ENCODE peak calls at places on chromosomes 13 and 19, in seven cellular contexts. One of them, this sample, is unnamed.

GRCh38 chr13:30581582-30581981 is 36.1 kb upstream of the USPL1 start:
- DNase-seq in Peyer's patch: no peak
- DNase-seq in ascending aorta: no peak
- DNase-seq in kidney epithelial cell: no peak
- DNase-seq in IMR-90: peak
- DNase-seq in thoracic aorta: no peak
- DNase-seq in sigmoid colon: no peak
- DNase-seq in this sample: peak

GRCh38 chr13:112994084-112994780 is 25.2 kb downstream of the MCF2L start:
- DNase-seq in Peyer's patch: no peak
- DNase-seq in ascending aorta: no peak
- DNase-seq in kidney epithelial cell: no peak
- DNase-seq in IMR-90: no peak
- DNase-seq in thoracic aorta: no peak
- DNase-seq in sigmoid colon: no peak
- DNase-seq in this sample: no peak

GRCh38 chr13:97978661-97979450 is 25.4 kb downstream of the IPO5 start:
- DNase-seq in Peyer's patch: no peak
- DNase-seq in ascending aorta: no peak
- DNase-seq in kidney epithelial cell: no peak
- DNase-seq in IMR-90: peak
- DNase-seq in thoracic aorta: no peak
- DNase-seq in sigmoid colon: no peak
- DNase-seq in this sample: no peak

GRCh38 chr19:3606174-3606689 is 443 bp downstream of the TBXA2R start:
- DNase-seq in Peyer's patch: peak
- DNase-seq in ascending aorta: no peak
- DNase-seq in kidney epithelial cell: no peak
- DNase-seq in IMR-90: no peak
- DNase-seq in thoracic aorta: no peak
- DNase-seq in sigmoid colon: peak
- DNase-seq in this sample: peak

GRCh38 chr13:100100115-100100879 is 11.4 kb downstream of the PCCA start:
- DNase-seq in Peyer's patch: no peak
- DNase-seq in ascending aorta: no peak
- DNase-seq in kidney epithelial cell: peak
- DNase-seq in IMR-90: peak
- DNase-seq in thoracic aorta: no peak
- DNase-seq in sigmoid colon: no peak
- DNase-seq in this sample: no peak

GRCh38 chr19:24101459-24102122 is 14.6 kb downstream of the ZNF254 start:
- DNase-seq in Peyer's patch: no peak
- DNase-seq in ascending aorta: no peak
- DNase-seq in kidney epithelial cell: no peak
- DNase-seq in IMR-90: no peak
- DNase-seq in thoracic aorta: no peak
- DNase-seq in sigmoid colon: no peak
- DNase-seq in this sample: no peak

GRCh38 chr13:44576396-44577235 is 486 bp upstream of the TSC22D1 start:
- DNase-seq in Peyer's patch: peak
- DNase-seq in ascending aorta: no peak
- DNase-seq in kidney epithelial cell: no peak
- DNase-seq in IMR-90: no peak
- DNase-seq in thoracic aorta: peak
- DNase-seq in sigmoid colon: peak
- DNase-seq in this sample: peak

GRCh38 chr19:30742981-30743380 is 370.8 kb downstream of the ZNF536 start:
- DNase-seq in Peyer's patch: no peak
- DNase-seq in ascending aorta: no peak
- DNase-seq in kidney epithelial cell: no peak
- DNase-seq in IMR-90: no peak
- DNase-seq in thoracic aorta: no peak
- DNase-seq in sigmoid colon: no peak
- DNase-seq in this sample: no peak

GRCh38 chr19:12293771-12294307 is 844 bp downstream of the ZNF44 start:
- DNase-seq in Peyer's patch: peak
- DNase-seq in ascending aorta: peak
- DNase-seq in kidney epithelial cell: peak
- DNase-seq in IMR-90: peak
- DNase-seq in thoracic aorta: no peak
- DNase-seq in sigmoid colon: peak
- DNase-seq in this sample: peak

GRCh38 chr13:101511766-101512165 is 59.3 kb downstream of the ITGBL1 start:
- DNase-seq in Peyer's patch: no peak
- DNase-seq in ascending aorta: no peak
- DNase-seq in kidney epithelial cell: no peak
- DNase-seq in IMR-90: no peak
- DNase-seq in thoracic aorta: no peak
- DNase-seq in sigmoid colon: no peak
- DNase-seq in this sample: no peak

GRCh38 chr19:5563008-5563431 is 4.7 kb downstream of the TINCR start:
- DNase-seq in Peyer's patch: no peak
- DNase-seq in ascending aorta: no peak
- DNase-seq in kidney epithelial cell: no peak
- DNase-seq in IMR-90: no peak
- DNase-seq in thoracic aorta: no peak
- DNase-seq in sigmoid colon: no peak
- DNase-seq in this sample: peak

GRCh38 chr13:19860884-19861655 is 2.4 kb downstream of the ZMYM5 start:
- DNase-seq in Peyer's patch: no peak
- DNase-seq in ascending aorta: no peak
- DNase-seq in kidney epithelial cell: peak
- DNase-seq in IMR-90: peak
- DNase-seq in thoracic aorta: no peak
- DNase-seq in sigmoid colon: no peak
- DNase-seq in this sample: peak

DNA sequence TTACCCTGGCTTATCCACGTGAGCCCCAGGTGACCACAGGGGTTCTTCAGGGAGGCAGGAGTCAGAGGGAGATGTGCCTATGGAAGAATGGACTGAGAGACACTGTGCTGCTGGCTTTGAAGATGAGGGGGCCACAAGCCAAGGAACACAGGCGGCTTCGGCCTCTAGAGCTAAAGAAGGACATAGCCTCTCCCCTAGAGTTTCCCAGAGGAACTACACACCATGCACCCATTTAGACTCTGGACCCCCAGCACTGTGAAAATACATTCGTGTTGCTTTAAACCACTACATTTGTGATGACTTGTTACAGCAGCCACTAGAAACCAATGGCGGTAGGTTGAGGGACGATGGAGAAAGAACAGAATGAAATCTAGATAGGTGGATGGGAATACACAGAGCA is 13.7 kb upstream of the ATF5 start:
- DNase-seq in Peyer's patch: no peak
- DNase-seq in ascending aorta: no peak
- DNase-seq in kidney epithelial cell: no peak
- DNase-seq in IMR-90: no peak
- DNase-seq in thoracic aorta: no peak
- DNase-seq in sigmoid colon: no peak
- DNase-seq in this sample: no peak
- TF ChIP-seq CTCF in Peyer's patch: no peak
- TF ChIP-seq CTCF in ascending aorta: no peak
- TF ChIP-seq CTCF in kidney epithelial cell: peak
- TF ChIP-seq CTCF in IMR-90: no peak
- TF ChIP-seq CTCF in thoracic aorta: no peak
- TF ChIP-seq CTCF in sigmoid colon: no peak
- TF ChIP-seq CTCF in this sample: peak

DNA sequence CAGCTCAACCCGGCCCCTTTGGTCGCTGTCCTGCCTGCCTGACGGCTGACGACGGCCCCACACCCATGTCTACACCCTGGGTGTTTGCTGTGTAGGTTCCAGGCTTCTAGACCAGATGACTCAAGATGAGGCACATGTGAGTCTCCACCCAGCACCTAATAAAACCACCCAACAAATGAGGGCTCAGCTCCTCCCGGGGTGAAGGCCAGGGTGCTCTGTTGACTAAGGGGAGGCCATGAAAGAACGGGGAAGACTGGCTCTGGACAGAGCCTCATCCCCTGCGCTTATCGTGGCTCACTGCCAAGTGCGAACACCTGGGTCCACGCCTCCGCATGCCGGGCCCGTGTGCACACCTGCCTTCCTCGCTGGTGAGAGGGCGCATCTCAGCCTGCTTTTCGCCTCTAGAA is 39.6 kb downstream of the COL4A2 start:
- DNase-seq in Peyer's patch: no peak
- DNase-seq in ascending aorta: no peak
- DNase-seq in kidney epithelial cell: no peak
- DNase-seq in IMR-90: no peak
- DNase-seq in thoracic aorta: no peak
- DNase-seq in sigmoid colon: no peak
- DNase-seq in this sample: no peak
- H3K4me3 ChIP-seq in Peyer's patch: no peak
- H3K4me3 ChIP-seq in ascending aorta: no peak
- H3K4me3 ChIP-seq in kidney epithelial cell: no peak
- H3K4me3 ChIP-seq in IMR-90: no peak
- H3K4me3 ChIP-seq in thoracic aorta: no peak
- H3K4me3 ChIP-seq in sigmoid colon: no peak
- H3K4me3 ChIP-seq in this sample: no peak

DNA sequence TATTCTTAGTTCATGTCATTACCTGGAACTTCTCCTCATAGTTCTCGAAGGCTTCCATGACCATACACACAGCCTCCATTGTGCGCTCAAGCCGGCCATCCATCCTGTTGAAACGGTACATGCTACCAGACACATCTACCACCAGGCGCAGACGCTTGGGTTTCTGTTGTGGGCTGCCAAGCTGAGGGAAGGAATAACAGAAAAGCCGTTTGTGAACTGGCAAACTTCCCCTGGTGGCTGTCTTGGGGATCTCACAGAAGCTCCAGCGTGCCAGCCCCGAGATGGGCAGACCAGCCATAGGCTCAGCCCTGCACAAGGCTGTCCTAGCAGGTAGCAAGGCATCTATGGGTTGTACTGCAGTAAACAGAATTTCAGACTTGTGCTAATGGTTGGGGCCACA is 130.1 kb downstream of the RGCC start:
- DNase-seq in Peyer's patch: no peak
- DNase-seq in ascending aorta: no peak
- DNase-seq in kidney epithelial cell: no peak
- DNase-seq in IMR-90: no peak
- DNase-seq in thoracic aorta: no peak
- DNase-seq in sigmoid colon: no peak
- DNase-seq in this sample: peak
- TF ChIP-seq CTCF in Peyer's patch: no peak
- TF ChIP-seq CTCF in ascending aorta: no peak
- TF ChIP-seq CTCF in kidney epithelial cell: no peak
- TF ChIP-seq CTCF in IMR-90: no peak
- TF ChIP-seq CTCF in thoracic aorta: no peak
- TF ChIP-seq CTCF in sigmoid colon: no peak
- TF ChIP-seq CTCF in this sample: peak

GRCh38 chr19:18086590-18087138 is at the start of gene IL12RB1:
- DNase-seq in Peyer's patch: peak
- DNase-seq in ascending aorta: no peak
- DNase-seq in kidney epithelial cell: no peak
- DNase-seq in IMR-90: no peak
- DNase-seq in thoracic aorta: no peak
- DNase-seq in sigmoid colon: no peak
- DNase-seq in this sample: no peak
- H3K4me3 ChIP-seq in Peyer's patch: peak
- H3K4me3 ChIP-seq in ascending aorta: peak
- H3K4me3 ChIP-seq in kidney epithelial cell: no peak
- H3K4me3 ChIP-seq in IMR-90: peak
- H3K4me3 ChIP-seq in thoracic aorta: peak
- H3K4me3 ChIP-seq in sigmoid colon: peak
- H3K4me3 ChIP-seq in this sample: no peak

DNA sequence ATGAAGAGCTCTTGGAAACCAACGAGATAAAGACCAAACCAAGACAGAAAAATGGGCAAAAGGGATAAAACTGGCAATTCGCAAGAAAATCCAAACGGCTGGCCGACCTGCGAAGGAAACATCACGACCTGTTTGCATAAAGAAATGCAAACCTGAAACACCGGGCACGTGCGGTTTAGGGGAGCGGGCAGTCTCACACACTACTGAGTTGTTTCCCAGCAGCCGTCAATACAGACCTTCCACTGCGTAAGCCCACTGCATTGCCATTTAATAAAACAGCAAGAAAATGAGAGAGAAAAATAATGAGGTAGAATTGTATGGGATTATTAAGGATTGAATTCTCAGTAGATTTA is 644 bp upstream of the PEG3 start:
- DNase-seq in Peyer's patch: no peak
- DNase-seq in ascending aorta: no peak
- DNase-seq in kidney epithelial cell: no peak
- DNase-seq in IMR-90: no peak
- DNase-seq in thoracic aorta: no peak
- DNase-seq in sigmoid colon: no peak
- DNase-seq in this sample: no peak
- TF ChIP-seq CTCF in Peyer's patch: no peak
- TF ChIP-seq CTCF in ascending aorta: no peak
- TF ChIP-seq CTCF in kidney epithelial cell: no peak
- TF ChIP-seq CTCF in IMR-90: no peak
- TF ChIP-seq CTCF in thoracic aorta: no peak
- TF ChIP-seq CTCF in sigmoid colon: no peak
- TF ChIP-seq CTCF in this sample: no peak

GRCh38 chr19:58217069-58217481 is 11.6 kb upstream of the ZNF544 start:
- DNase-seq in Peyer's patch: no peak
- DNase-seq in ascending aorta: no peak
- DNase-seq in kidney epithelial cell: no peak
- DNase-seq in IMR-90: no peak
- DNase-seq in thoracic aorta: no peak
- DNase-seq in sigmoid colon: no peak
- DNase-seq in this sample: no peak
- H3K4me3 ChIP-seq in Peyer's patch: no peak
- H3K4me3 ChIP-seq in ascending aorta: no peak
- H3K4me3 ChIP-seq in kidney epithelial cell: no peak
- H3K4me3 ChIP-seq in IMR-90: no peak
- H3K4me3 ChIP-seq in thoracic aorta: no peak
- H3K4me3 ChIP-seq in sigmoid colon: no peak
- H3K4me3 ChIP-seq in this sample: no peak

DNA sequence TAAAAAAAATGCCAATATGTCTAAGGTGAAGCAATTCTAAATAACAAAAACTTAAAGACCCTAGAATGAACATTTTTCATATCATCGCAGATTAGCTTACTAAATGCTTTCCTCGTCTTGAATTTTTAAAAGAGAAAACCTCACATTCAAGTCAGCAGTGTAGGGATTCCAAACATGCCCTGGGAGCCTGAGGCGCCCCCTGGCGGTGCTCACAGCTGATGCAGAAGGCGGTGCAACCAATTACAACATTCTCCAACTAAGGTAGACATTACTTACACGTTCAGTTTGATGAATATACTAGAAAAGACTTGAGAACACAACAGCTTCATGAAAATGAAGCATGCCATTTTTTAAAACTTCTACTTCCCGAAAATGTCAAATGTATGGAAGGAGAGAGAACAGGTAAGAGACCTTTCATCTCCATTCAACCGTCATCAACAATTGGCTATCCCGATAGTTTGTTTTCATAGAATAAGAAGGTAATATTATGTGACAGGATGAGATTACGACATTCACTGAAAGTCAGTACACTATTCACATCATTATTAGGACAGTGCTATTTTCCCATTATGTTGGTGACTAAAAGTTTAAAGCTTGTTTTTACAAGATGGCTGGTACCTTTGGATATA is 304.4 kb downstream of the DCLK1 start:
- DNase-seq in Peyer's patch: no peak
- DNase-seq in ascending aorta: no peak
- DNase-seq in kidney epithelial cell: no peak
- DNase-seq in IMR-90: no peak
- DNase-seq in thoracic aorta: no peak
- DNase-seq in sigmoid colon: no peak
- DNase-seq in this sample: peak
- TF ChIP-seq CTCF in Peyer's patch: no peak
- TF ChIP-seq CTCF in ascending aorta: no peak
- TF ChIP-seq CTCF in kidney epithelial cell: peak
- TF ChIP-seq CTCF in IMR-90: peak
- TF ChIP-seq CTCF in thoracic aorta: no peak
- TF ChIP-seq CTCF in sigmoid colon: no peak
- TF ChIP-seq CTCF in this sample: peak